ENCODE peak calls at places on chromosomes 11 and 22, in nine cellular contexts. O, L, J, N, V, Y, P, D and G are unnamed samples.

GRCh38 chr11:3853935-3854659 is 1.4 kb upstream of the STIM1 start:
- DNase-seq in O (no peak), L (no peak), J (no peak), N (no peak), V (peak), Y (peak), P (no peak), D (peak), G (peak)

GRCh38 chr11:32172771-32173170 is 81.9 kb downstream of the RCN1 start:
- DNase-seq in O (no peak), L (no peak), J (peak), N (no peak), V (no peak), Y (no peak), P (no peak), D (no peak), G (no peak)

GRCh38 chr11:23539556-23539955 is 679.3 kb upstream of the CCDC179 start:
- DNase-seq in O (no peak), L (no peak), J (no peak), N (no peak), V (no peak), Y (no peak), P (no peak), D (no peak), G (no peak)

GRCh38 chr22:33101550-33101949 is 43.4 kb upstream of the SYN3 start:
- DNase-seq in O (no peak), L (no peak), J (no peak), N (no peak), V (no peak), Y (no peak), P (no peak), D (no peak), G (no peak)

GRCh38 chr22:46675938-46676337 is 55.8 kb downstream of the GRAMD4 start:
- DNase-seq in O (no peak), L (no peak), J (no peak), N (no peak), V (no peak), Y (no peak), P (no peak), D (no peak), G (no peak)

GRCh38 chr11:103958475-103959215 is 77.8 kb upstream of the DDI1 start:
- DNase-seq in O (no peak), L (no peak), J (no peak), N (no peak), V (no peak), Y (no peak), P (no peak), D (no peak), G (no peak)

GRCh38 chr22:47062126-47062525 is 299.7 kb downstream of the TBC1D22A start:
- DNase-seq in O (no peak), L (no peak), J (no peak), N (no peak), V (no peak), Y (no peak), P (no peak), D (peak), G (no peak)

GRCh38 chr22:44454113-44454769 is 43.8 kb downstream of the RTL6 start:
- DNase-seq in O (no peak), L (no peak), J (no peak), N (no peak), V (no peak), Y (no peak), P (no peak), D (peak), G (no peak)

GRCh38 chr11:111540921-111541208 is 345 bp downstream of the LAYN start:
- DNase-seq in O (no peak), L (no peak), J (no peak), N (no peak), V (peak), Y (no peak), P (no peak), D (no peak), G (no peak)

GRCh38 chr11:101336858-101337257 is 207.2 kb upstream of the PGR start:
- DNase-seq in O (no peak), L (no peak), J (no peak), N (no peak), V (no peak), Y (no peak), P (no peak), D (no peak), G (no peak)

GRCh38 chr11:65506770-65507485 is 8.1 kb downstream of the MALAT1 start:
- DNase-seq in O (no peak), L (peak), J (peak), N (peak), V (peak), Y (no peak), P (peak), D (no peak), G (peak)

GRCh38 chr22:11627798-11628650 is 3900.0 kb upstream of the OR11H1 start:
- DNase-seq in O (no peak), L (no peak), J (no peak), N (no peak), V (peak), Y (no peak), P (no peak), D (peak), G (no peak)

GRCh38 chr22:32591620-32592019 is 117.0 kb downstream of the FBXO7 start:
- DNase-seq in O (peak), L (no peak), J (peak), N (peak), V (no peak), Y (no peak), P (no peak), D (no peak), G (no peak)

GRCh38 chr11:118108513-118108912 is 21.8 kb upstream of the SMIM35 start:
- DNase-seq in O (no peak), L (no peak), J (no peak), N (no peak), V (no peak), Y (no peak), P (no peak), D (no peak), G (no peak)

GRCh38 chr22:48088926-48089536 is 1326.6 kb downstream of the TBC1D22A start:
- DNase-seq in O (no peak), L (no peak), J (no peak), N (no peak), V (no peak), Y (no peak), P (no peak), D (no peak), G (no peak)

GRCh38 chr11:101446238-101446637 is 137.6 kb downstream of the TRPC6 start:
- DNase-seq in O (peak), L (peak), J (peak), N (peak), V (no peak), Y (no peak), P (no peak), D (no peak), G (no peak)

DNA sequence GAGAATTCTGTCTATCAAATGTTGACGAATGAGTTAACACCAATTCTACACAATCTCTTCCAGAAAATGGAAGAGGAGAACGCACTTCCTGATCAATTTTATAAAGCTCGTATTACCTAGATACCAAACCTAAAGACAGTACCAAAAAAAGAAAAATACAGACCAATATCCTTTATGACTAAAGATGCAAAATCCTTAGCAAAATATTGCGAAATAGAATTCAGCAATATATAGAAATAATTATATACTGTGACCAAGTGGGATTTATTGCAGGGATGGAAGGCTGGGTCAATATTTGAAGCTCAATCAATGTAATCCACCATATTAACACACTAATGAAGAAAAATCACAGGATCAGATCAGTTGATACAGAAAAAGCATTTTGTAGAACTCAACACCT is 25.6 kb downstream of the SMARCB1 start:
- DNase-seq in O (no peak), L (no peak), J (no peak), N (no peak), V (no peak), Y (no peak), P (no peak), D (no peak), G (no peak)
- TF ChIP-seq CTCF in O (no peak), L (no peak), J (no peak), N (no peak), V (no peak), Y (no peak), P (no peak), D (no peak), G (no peak)

DNA sequence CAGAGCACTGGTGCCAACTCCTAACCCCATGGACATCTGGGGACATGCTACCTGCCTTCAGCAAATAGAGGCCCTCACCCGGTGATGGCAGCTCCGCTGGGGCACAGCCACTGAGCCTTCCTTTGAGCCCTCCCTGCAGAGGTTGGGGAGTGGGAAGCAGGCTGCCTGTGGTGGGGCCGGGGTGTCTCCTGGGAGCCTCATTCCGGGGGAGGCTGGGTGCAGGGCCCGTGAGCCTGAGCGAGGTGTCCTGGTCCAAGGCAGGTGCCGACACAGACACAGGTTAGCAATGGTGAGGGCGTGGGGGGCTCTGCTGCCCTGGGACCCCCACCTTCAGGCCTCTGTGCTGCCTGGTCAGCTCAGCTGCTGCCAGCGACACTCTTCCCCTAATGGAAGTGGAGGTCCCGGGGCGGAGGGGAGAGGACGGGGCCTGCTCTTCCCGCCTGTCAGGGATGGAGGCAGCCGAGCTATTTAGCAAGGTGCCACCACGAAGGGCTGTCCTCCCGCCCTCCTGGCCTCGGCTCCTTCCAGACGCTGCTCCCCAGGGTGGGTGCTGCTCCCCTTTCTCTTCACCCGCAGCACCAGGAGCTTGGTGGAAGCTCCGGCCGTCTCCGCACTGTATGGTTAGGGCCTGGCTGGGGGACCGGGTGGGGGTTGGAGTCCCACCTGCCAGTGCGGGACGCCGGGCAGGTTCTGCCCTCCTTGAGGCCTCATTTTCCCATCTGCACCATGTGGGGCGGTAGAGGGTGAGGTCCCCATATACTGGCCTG is 11.2 kb downstream of the TSPAN4 start:
- DNase-seq in O (no peak), L (no peak), J (no peak), N (no peak), V (no peak), Y (no peak), P (no peak), D (no peak), G (no peak)
- TF ChIP-seq CTCF in O (no peak), L (no peak), J (no peak), N (no peak), V (no peak), Y (no peak), P (no peak), D (no peak), G (no peak)

DNA sequence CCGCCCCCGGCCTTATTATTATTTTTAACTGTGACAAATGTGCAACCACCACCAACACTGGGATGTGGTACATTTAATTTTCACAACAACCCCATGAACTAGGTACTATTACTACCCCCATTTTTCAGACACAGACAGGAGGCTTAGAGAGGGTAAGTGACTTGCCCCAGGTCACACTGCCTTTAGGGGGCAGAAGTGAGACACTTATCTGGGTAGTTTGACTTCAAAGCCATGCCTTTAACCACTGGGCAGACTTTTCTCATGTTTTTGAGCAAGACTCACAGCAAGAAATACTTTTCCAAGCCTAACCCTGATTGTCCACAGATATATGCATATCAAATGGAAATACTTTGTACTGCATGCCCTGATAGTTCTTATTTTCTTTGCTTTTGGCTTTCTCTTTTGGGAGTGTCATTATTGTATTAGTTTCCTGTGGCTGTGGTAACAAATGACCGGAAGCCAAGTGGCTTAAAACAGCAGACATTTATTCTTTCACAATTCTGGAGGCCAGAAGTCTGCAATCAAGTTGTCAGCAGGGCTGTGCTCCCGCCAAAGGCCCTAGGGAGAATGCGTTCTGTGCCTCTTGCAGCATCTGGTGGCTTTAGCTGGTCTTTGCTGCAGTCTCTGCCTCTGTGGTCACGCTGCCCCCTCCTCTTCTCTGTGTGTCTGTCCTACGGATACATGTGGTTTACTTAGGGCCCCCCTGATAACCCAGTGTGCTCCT is 110.8 kb downstream of the GRIK4 start:
- DNase-seq in O (no peak), L (peak), J (peak), N (peak), V (no peak), Y (no peak), P (no peak), D (no peak), G (no peak)
- TF ChIP-seq CTCF in O (no peak), L (peak), J (peak), N (peak), V (no peak), Y (no peak), P (no peak), D (no peak), G (peak)

DNA sequence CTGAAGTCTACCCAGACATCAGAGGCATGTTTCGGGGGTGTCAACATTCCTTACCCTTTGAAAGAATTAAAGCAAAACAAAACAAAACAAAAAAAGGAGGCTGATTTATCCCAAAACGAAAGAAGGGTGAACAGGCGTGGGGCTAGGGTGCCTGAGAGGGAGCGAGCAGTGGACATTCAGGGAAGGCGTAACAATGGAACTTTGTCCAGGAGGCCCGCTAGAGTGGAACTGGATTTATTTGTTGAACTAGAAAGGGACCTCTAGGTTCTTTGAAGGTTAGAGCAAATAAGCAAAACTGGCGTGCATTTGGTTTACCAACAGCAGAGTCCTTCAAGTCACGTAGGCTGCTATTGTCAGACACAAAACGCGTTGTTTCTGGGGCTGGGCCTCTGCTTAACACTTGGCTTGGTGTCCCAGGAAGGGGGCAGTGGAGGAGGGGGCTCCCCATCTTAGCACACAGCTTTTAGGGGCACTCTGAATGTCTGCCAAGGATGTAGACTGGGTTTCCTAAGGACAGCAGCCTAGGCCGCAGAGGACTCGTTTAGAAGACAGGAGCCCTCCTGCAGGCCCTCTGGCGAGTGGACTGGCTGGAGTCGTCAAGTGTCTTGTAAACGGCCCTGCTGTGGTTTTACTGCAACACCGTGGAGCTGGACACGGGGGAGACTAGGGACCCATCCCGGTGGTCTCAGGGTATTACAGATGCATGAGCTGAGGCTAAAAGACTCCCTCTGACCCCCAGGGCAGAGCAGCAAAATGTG is 203.7 kb upstream of the SORL1-AS1 start:
- DNase-seq in O (no peak), L (no peak), J (no peak), N (no peak), V (no peak), Y (no peak), P (no peak), D (no peak), G (no peak)
- TF ChIP-seq CTCF in O (no peak), L (no peak), J (no peak), N (no peak), V (no peak), Y (no peak), P (no peak), D (no peak), G (no peak)